ENCODE peak calls at places on chromosomes 1 and 21, in nine cellular contexts. K, B, N, H, I, O, U, Q and M are unnamed samples.

GRCh38 chr1:90074555-90075315 is 79.8 kb downstream of the ZNF326 start:
- DNase-seq in K (no peak), B (no peak), N (no peak), H (no peak), I (no peak), O (no peak), U (no peak), Q (no peak), M (no peak)

GRCh38 chr1:13948851-13949490 is 249.0 kb downstream of the PRDM2 start:
- DNase-seq in K (no peak), B (no peak), N (no peak), H (peak), I (no peak), O (no peak), U (no peak), Q (peak), M (no peak)

GRCh38 chr1:19762175-19762779 is 37.4 kb downstream of the TMCO4 start:
- DNase-seq in K (peak), B (peak), N (peak), H (no peak), I (peak), O (no peak), U (peak), Q (peak), M (no peak)

GRCh38 chr1:151371340-151371739 is 1.2 kb downstream of the SELENBP1 start:
- DNase-seq in K (no peak), B (no peak), N (peak), H (peak), I (no peak), O (no peak), U (no peak), Q (peak), M (no peak)

GRCh38 chr1:1431845-1432565 is 3.5 kb upstream of the VWA1 start:
- DNase-seq in K (no peak), B (peak), N (no peak), H (no peak), I (peak), O (peak), U (no peak), Q (no peak), M (no peak)

GRCh38 chr1:173297798-173298391 is 90.8 kb upstream of the TNFSF4 start:
- DNase-seq in K (no peak), B (no peak), N (no peak), H (no peak), I (no peak), O (no peak), U (no peak), Q (no peak), M (no peak)

GRCh38 chr1:8259498-8260290 is 58.2 kb upstream of the SLC45A1 start:
- DNase-seq in K (no peak), B (no peak), N (peak), H (peak), I (peak), O (no peak), U (no peak), Q (peak), M (no peak)

GRCh38 chr1:209431813-209432442 is 151.6 kb upstream of the CAMK1G start:
- DNase-seq in K (no peak), B (no peak), N (no peak), H (no peak), I (no peak), O (no peak), U (no peak), Q (no peak), M (no peak)

GRCh38 chr1:78171736-78172590 is 126.2 kb downstream of the GIPC2 start:
- DNase-seq in K (no peak), B (no peak), N (no peak), H (no peak), I (no peak), O (no peak), U (no peak), Q (peak), M (no peak)

GRCh38 chr1:210330279-210330866 is 1.7 kb downstream of the HHAT start:
- DNase-seq in K (no peak), B (no peak), N (no peak), H (no peak), I (peak), O (no peak), U (no peak), Q (no peak), M (no peak)

GRCh38 chr1:1092149-1092855 is 18.2 kb upstream of the RNF223 start:
- DNase-seq in K (no peak), B (no peak), N (no peak), H (no peak), I (no peak), O (peak), U (no peak), Q (no peak), M (no peak)

GRCh38 chr1:229129306-229130027 is 141.4 kb upstream of the RAB4A start:
- DNase-seq in K (no peak), B (no peak), N (no peak), H (no peak), I (no peak), O (peak), U (peak), Q (no peak), M (no peak)

GRCh38 chr1:227947425-227947677 is 381 bp downstream of the WNT9A start:
- DNase-seq in K (no peak), B (no peak), N (peak), H (no peak), I (no peak), O (peak), U (no peak), Q (peak), M (no peak)

GRCh38 chr1:183881387-183882084 is 76.6 kb downstream of the RGL1 start:
- DNase-seq in K (peak), B (peak), N (peak), H (no peak), I (peak), O (no peak), U (no peak), Q (peak), M (no peak)

GRCh38 chr1:78339490-78339889 is 151.3 kb upstream of the PTGFR start:
- DNase-seq in K (no peak), B (no peak), N (no peak), H (no peak), I (no peak), O (no peak), U (no peak), Q (peak), M (peak)

GRCh38 chr1:23010734-23011449 is 4.8 kb downstream of the TEX46 start:
- DNase-seq in K (no peak), B (no peak), N (peak), H (no peak), I (peak), O (no peak), U (peak), Q (peak), M (no peak)

GRCh38 chr1:159999204-159999603 is 32.6 kb downstream of the PIGM start:
- DNase-seq in K (no peak), B (no peak), N (no peak), H (no peak), I (no peak), O (no peak), U (no peak), Q (peak), M (no peak)

GRCh38 chr1:55694297-55694696 is 479.1 kb upstream of the USP24 start:
- DNase-seq in K (no peak), B (no peak), N (peak), H (no peak), I (peak), O (no peak), U (no peak), Q (no peak), M (no peak)

GRCh38 chr21:45168522-45168921 is 94.1 kb downstream of the ADARB1 start:
- DNase-seq in K (no peak), B (no peak), N (no peak), H (no peak), I (no peak), O (no peak), U (no peak), Q (no peak), M (no peak)

GRCh38 chr21:36150192-36150711 is 6.4 kb upstream of the DOP1B start:
- DNase-seq in K (no peak), B (no peak), N (no peak), H (no peak), I (no peak), O (no peak), U (peak), Q (peak), M (no peak)

GRCh38 chr21:41895643-41896493 is 16.7 kb upstream of the PRDM15 start:
- DNase-seq in K (no peak), B (no peak), N (no peak), H (no peak), I (no peak), O (peak), U (peak), Q (no peak), M (no peak)

GRCh38 chr1:147337040-147337439 is 94.6 kb downstream of the CHD1L start:
- DNase-seq in K (peak), B (peak), N (no peak), H (no peak), I (no peak), O (no peak), U (no peak), Q (peak), M (no peak)

GRCh38 chr1:119372493-119373086 is 4.0 kb downstream of the HAO2 start:
- DNase-seq in K (peak), B (peak), N (peak), H (no peak), I (peak), O (no peak), U (peak), Q (peak), M (no peak)

GRCh38 chr1:160149235-160149634 is 2.2 kb upstream of the ATP1A4 start:
- DNase-seq in K (no peak), B (no peak), N (no peak), H (no peak), I (no peak), O (no peak), U (no peak), Q (peak), M (no peak)

GRCh38 chr1:171217658-171218443 is 30.4 kb upstream of the FMO1 start:
- DNase-seq in K (no peak), B (no peak), N (no peak), H (no peak), I (no peak), O (no peak), U (no peak), Q (no peak), M (no peak)

GRCh38 chr1:157700711-157701110 is at the start of gene FCRL3:
- DNase-seq in K (no peak), B (no peak), N (no peak), H (no peak), I (no peak), O (no peak), U (peak), Q (no peak), M (no peak)

GRCh38 chr1:25702101-25702775 is 85.6 kb downstream of the MAN1C1 start:
- DNase-seq in K (no peak), B (peak), N (no peak), H (no peak), I (no peak), O (no peak), U (no peak), Q (peak), M (no peak)

GRCh38 chr1:203871114-203871875 is 9.9 kb downstream of the SNRPE start:
- DNase-seq in K (peak), B (peak), N (peak), H (no peak), I (peak), O (no peak), U (peak), Q (peak), M (peak)

GRCh38 chr1:109622895-109623294 is 3.3 kb downstream of the AMPD2 start:
- DNase-seq in K (no peak), B (no peak), N (no peak), H (no peak), I (no peak), O (no peak), U (no peak), Q (no peak), M (no peak)

GRCh38 chr1:121448851-121449250 is 264.1 kb downstream of the SRGAP2C start:
- DNase-seq in K (no peak), B (no peak), N (no peak), H (no peak), I (no peak), O (no peak), U (no peak), Q (no peak), M (no peak)

GRCh38 chr1:247367786-247368342 is 36.2 kb upstream of the ZNF496 start:
- DNase-seq in K (no peak), B (no peak), N (no peak), H (no peak), I (no peak), O (no peak), U (no peak), Q (peak), M (no peak)

GRCh38 chr1:117565745-117566455 is 39.9 kb upstream of the TENT5C start:
- DNase-seq in K (no peak), B (no peak), N (no peak), H (no peak), I (no peak), O (no peak), U (no peak), Q (no peak), M (no peak)

GRCh38 chr1:31627930-31628421 is 10.5 kb downstream of the HCRTR1 start:
- DNase-seq in K (no peak), B (no peak), N (no peak), H (no peak), I (no peak), O (no peak), U (no peak), Q (peak), M (no peak)

GRCh38 chr1:154400381-154400801 is 4.8 kb upstream of the IL6R start:
- DNase-seq in K (no peak), B (no peak), N (no peak), H (no peak), I (no peak), O (no peak), U (no peak), Q (no peak), M (no peak)

GRCh38 chr1:153100241-153100640 is 5.9 kb upstream of the SPRR2E start:
- DNase-seq in K (no peak), B (no peak), N (peak), H (no peak), I (no peak), O (no peak), U (no peak), Q (peak), M (no peak)

GRCh38 chr1:207959141-207959825 is 48.4 kb upstream of the CD34 start:
- DNase-seq in K (peak), B (peak), N (no peak), H (peak), I (peak), O (peak), U (no peak), Q (peak), M (no peak)

GRCh38 chr1:29478879-29479278 is 242.6 kb downstream of the PTPRU start:
- DNase-seq in K (peak), B (no peak), N (no peak), H (no peak), I (no peak), O (peak), U (no peak), Q (no peak), M (no peak)

GRCh38 chr21:46426313-46427046 is 32.2 kb upstream of the DIP2A start:
- DNase-seq in K (no peak), B (no peak), N (no peak), H (no peak), I (no peak), O (peak), U (no peak), Q (no peak), M (no peak)

GRCh38 chr21:46424621-46425020 is 34.1 kb upstream of the DIP2A start:
- DNase-seq in K (no peak), B (no peak), N (no peak), H (no peak), I (no peak), O (peak), U (no peak), Q (no peak), M (no peak)

GRCh38 chr21:46425061-46425460 is 33.6 kb upstream of the DIP2A start:
- DNase-seq in K (no peak), B (no peak), N (no peak), H (no peak), I (no peak), O (peak), U (no peak), Q (no peak), M (no peak)

GRCh38 chr21:46424062-46424591 is 34.6 kb upstream of the DIP2A start:
- DNase-seq in K (no peak), B (no peak), N (no peak), H (no peak), I (no peak), O (peak), U (no peak), Q (no peak), M (no peak)

DNA sequence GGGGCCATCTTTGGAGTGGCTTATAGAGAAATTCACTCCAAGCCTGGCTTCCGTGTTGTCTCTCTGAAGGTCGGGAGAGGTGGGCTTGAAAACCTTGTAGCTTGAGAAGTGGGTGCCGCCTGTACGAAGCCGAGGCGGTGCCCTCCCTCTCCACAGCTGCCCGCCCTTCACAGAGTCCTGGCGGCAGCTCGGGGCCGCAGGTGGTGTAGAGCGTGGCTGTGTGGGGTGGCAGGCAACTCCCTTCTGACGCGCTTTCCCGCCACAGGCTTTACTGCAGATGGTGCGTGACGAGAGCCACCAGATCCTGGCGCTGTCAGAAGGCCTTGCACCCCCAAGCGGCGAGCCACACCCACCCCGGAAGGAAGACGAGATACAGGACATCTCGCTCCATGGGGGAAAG is 33.1 kb upstream of the DIP2A start:
- DNase-seq in K (no peak), B (no peak), N (no peak), H (no peak), I (no peak), O (peak), U (no peak), Q (no peak), M (no peak)
- H3K4me3 ChIP-seq in K (no peak), B (no peak), N (no peak), H (no peak), I (no peak), O (no peak), U (no peak), Q (no peak), M (no peak)

GRCh38 chr21:32844076-32844475 is 72.5 kb upstream of the PAXBP1 start:
- DNase-seq in K (no peak), B (no peak), N (no peak), H (no peak), I (no peak), O (no peak), U (no peak), Q (peak), M (no peak)

GRCh38 chr21:32843561-32843960 is 72.0 kb upstream of the PAXBP1 start:
- DNase-seq in K (no peak), B (no peak), N (no peak), H (no peak), I (no peak), O (no peak), U (no peak), Q (no peak), M (no peak)

GRCh38 chr21:32844653-32845443 is 73.3 kb upstream of the PAXBP1 start:
- DNase-seq in K (no peak), B (peak), N (peak), H (no peak), I (peak), O (no peak), U (no peak), Q (peak), M (no peak)
- H3K4me3 ChIP-seq in K (no peak), B (no peak), N (no peak), H (no peak), I (no peak), O (no peak), U (no peak), Q (no peak), M (no peak)

DNA sequence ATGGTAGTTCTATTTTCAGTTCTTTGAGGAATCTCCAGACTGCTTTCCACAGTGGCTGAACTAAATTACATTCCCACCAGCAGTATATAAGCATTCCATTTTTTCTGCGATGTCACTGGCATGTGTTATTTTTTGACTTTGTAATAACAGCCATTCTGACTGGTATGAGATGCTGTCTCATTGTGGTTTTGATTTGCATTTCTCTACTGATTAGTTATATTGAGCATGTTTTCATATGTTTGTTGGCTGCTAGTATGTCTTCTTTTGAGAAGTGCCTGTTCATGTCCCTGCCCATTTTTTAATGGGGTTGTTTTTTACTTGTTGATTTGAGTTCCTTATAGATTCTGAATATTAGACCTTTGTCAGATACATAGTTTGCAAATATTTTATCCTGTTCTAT is 87.9 kb downstream of the RPS6KC1 start:
- DNase-seq in K (no peak), B (no peak), N (no peak), H (no peak), I (no peak), O (no peak), U (no peak), Q (peak), M (no peak)
- H3K4me3 ChIP-seq in K (no peak), B (no peak), N (no peak), H (no peak), I (no peak), O (no peak), U (no peak), Q (no peak), M (no peak)

GRCh38 chr21:16420086-16420724 is 690.4 kb downstream of the USP25 start:
- DNase-seq in K (no peak), B (no peak), N (peak), H (peak), I (peak), O (no peak), U (no peak), Q (peak), M (no peak)
- H3K4me3 ChIP-seq in K (no peak), B (no peak), N (peak), H (peak), I (peak), O (no peak), U (no peak), Q (no peak), M (no peak)

GRCh38 chr21:31326478-31327247 is 17.4 kb downstream of the TIAM1 start:
- DNase-seq in K (no peak), B (no peak), N (no peak), H (no peak), I (no peak), O (no peak), U (peak), Q (peak), M (no peak)
- H3K4me3 ChIP-seq in K (no peak), B (no peak), N (no peak), H (no peak), I (no peak), O (no peak), U (peak), Q (peak), M (no peak)